ENCODE peak calls at places on chromosomes 7 and 10, in five cellular contexts. One of them, this sample, is unnamed.

GRCh38 chr7:157620616-157621015 is 283.8 kb downstream of the DNAJB6 start:
- DNase-seq in A549: no peak
- DNase-seq in uterus: no peak
- DNase-seq in lung: no peak
- DNase-seq in CD8-positive, alpha-beta T cell: no peak
- DNase-seq in this sample: no peak

GRCh38 chr7:17142831-17143541 is 155.5 kb upstream of the AHR start:
- DNase-seq in A549: no peak
- DNase-seq in uterus: no peak
- DNase-seq in lung: no peak
- DNase-seq in CD8-positive, alpha-beta T cell: no peak
- DNase-seq in this sample: no peak

GRCh38 chr10:104906112-104906511 is 265.0 kb downstream of the SORCS3 start:
- DNase-seq in A549: peak; percentile 4
- DNase-seq in uterus: no peak
- DNase-seq in lung: no peak
- DNase-seq in CD8-positive, alpha-beta T cell: no peak
- DNase-seq in this sample: no peak

GRCh38 chr7:28389504-28390385 is 22.6 kb upstream of the CREB5 start:
- DNase-seq in A549: no peak
- DNase-seq in uterus: no peak
- DNase-seq in lung: no peak
- DNase-seq in CD8-positive, alpha-beta T cell: no peak
- DNase-seq in this sample: no peak

GRCh38 chr10:124601016-124601415 is 139.4 kb downstream of the LHPP start:
- DNase-seq in A549: no peak
- DNase-seq in uterus: no peak
- DNase-seq in lung: no peak
- DNase-seq in CD8-positive, alpha-beta T cell: no peak
- DNase-seq in this sample: no peak

GRCh38 chr7:68963547-68963946 is 634.7 kb upstream of the AUTS2 start:
- DNase-seq in A549: no peak
- DNase-seq in uterus: no peak
- DNase-seq in lung: no peak
- DNase-seq in CD8-positive, alpha-beta T cell: no peak
- DNase-seq in this sample: no peak

GRCh38 chr7:34061175-34061574 is 155.8 kb downstream of the BMPER start:
- DNase-seq in A549: peak; percentile 36
- DNase-seq in uterus: no peak
- DNase-seq in lung: no peak
- DNase-seq in CD8-positive, alpha-beta T cell: no peak
- DNase-seq in this sample: no peak

GRCh38 chr10:112362833-112363232 is 11.1 kb upstream of the ACSL5 start:
- DNase-seq in A549: no peak
- DNase-seq in uterus: peak; percentile 38
- DNase-seq in lung: no peak
- DNase-seq in CD8-positive, alpha-beta T cell: no peak
- DNase-seq in this sample: no peak

GRCh38 chr10:103849880-103850571 is 5.3 kb downstream of the SH3PXD2A start:
- DNase-seq in A549: no peak
- DNase-seq in uterus: no peak
- DNase-seq in lung: no peak
- DNase-seq in CD8-positive, alpha-beta T cell: no peak
- DNase-seq in this sample: no peak

GRCh38 chr7:107874605-107875446 is 16.2 kb upstream of the DLD start:
- DNase-seq in A549: peak; percentile 44
- DNase-seq in uterus: peak; percentile 53
- DNase-seq in lung: no peak
- DNase-seq in CD8-positive, alpha-beta T cell: no peak
- DNase-seq in this sample: peak; percentile 44

GRCh38 chr7:31107106-31108090 is 55.3 kb downstream of the ADCYAP1R1 start:
- DNase-seq in A549: no peak
- DNase-seq in uterus: no peak
- DNase-seq in lung: no peak
- DNase-seq in CD8-positive, alpha-beta T cell: no peak
- DNase-seq in this sample: no peak

GRCh38 chr7:135253851-135254815 is 20.5 kb downstream of the STRA8 start:
- DNase-seq in A549: peak; percentile 54
- DNase-seq in uterus: peak; percentile 51
- DNase-seq in lung: peak; percentile 73
- DNase-seq in CD8-positive, alpha-beta T cell: no peak
- DNase-seq in this sample: no peak

GRCh38 chr7:81986745-81987470 is 217.1 kb upstream of the HGF start:
- DNase-seq in A549: no peak
- DNase-seq in uterus: no peak
- DNase-seq in lung: no peak
- DNase-seq in CD8-positive, alpha-beta T cell: no peak
- DNase-seq in this sample: no peak

GRCh38 chr10:23399701-23400144 is 39.2 kb upstream of the OTUD1 start:
- DNase-seq in A549: no peak
- DNase-seq in uterus: no peak
- DNase-seq in lung: peak; percentile 38
- DNase-seq in CD8-positive, alpha-beta T cell: no peak
- DNase-seq in this sample: no peak

GRCh38 chr10:88076027-88076880 is 212.8 kb downstream of the PTEN start:
- DNase-seq in A549: no peak
- DNase-seq in uterus: no peak
- DNase-seq in lung: no peak
- DNase-seq in CD8-positive, alpha-beta T cell: no peak
- DNase-seq in this sample: no peak

GRCh38 chr10:86372785-86373239 is 6.2 kb upstream of the GRID1 start:
- DNase-seq in A549: no peak
- DNase-seq in uterus: no peak
- DNase-seq in lung: no peak
- DNase-seq in CD8-positive, alpha-beta T cell: no peak
- DNase-seq in this sample: no peak

GRCh38 chr7:100856871-100857282 is 4.4 kb downstream of the SLC12A9 start:
- DNase-seq in A549: no peak
- DNase-seq in uterus: no peak
- DNase-seq in lung: no peak
- DNase-seq in CD8-positive, alpha-beta T cell: no peak
- DNase-seq in this sample: no peak

GRCh38 chr7:23907012-23907411 is 197.0 kb downstream of the STK31 start:
- DNase-seq in A549: no peak
- DNase-seq in uterus: no peak
- DNase-seq in lung: no peak
- DNase-seq in CD8-positive, alpha-beta T cell: no peak
- DNase-seq in this sample: no peak

GRCh38 chr7:119270045-119270464 is 1002.9 kb upstream of the KCND2 start:
- DNase-seq in A549: peak; percentile 3
- DNase-seq in uterus: peak; percentile 43
- DNase-seq in lung: peak; percentile 43
- DNase-seq in CD8-positive, alpha-beta T cell: no peak
- DNase-seq in this sample: peak; percentile 3

GRCh38 chr7:27973625-27974024 is 207.0 kb downstream of the JAZF1 start:
- DNase-seq in A549: no peak
- DNase-seq in uterus: no peak
- DNase-seq in lung: no peak
- DNase-seq in CD8-positive, alpha-beta T cell: no peak
- DNase-seq in this sample: no peak

GRCh38 chr7:110987130-110987693 is 103.7 kb upstream of the LRRN3 start:
- DNase-seq in A549: no peak
- DNase-seq in uterus: no peak
- DNase-seq in lung: no peak
- DNase-seq in CD8-positive, alpha-beta T cell: no peak
- DNase-seq in this sample: no peak

GRCh38 chr10:19325581-19325980 is 277.0 kb downstream of the MALRD1 start:
- DNase-seq in A549: no peak
- DNase-seq in uterus: no peak
- DNase-seq in lung: no peak
- DNase-seq in CD8-positive, alpha-beta T cell: no peak
- DNase-seq in this sample: no peak

GRCh38 chr7:141263508-141263907 is 189.6 kb downstream of the TMEM178B start:
- DNase-seq in A549: no peak
- DNase-seq in uterus: no peak
- DNase-seq in lung: no peak
- DNase-seq in CD8-positive, alpha-beta T cell: no peak
- DNase-seq in this sample: no peak

GRCh38 chr10:73774637-73775036 is 7.2 kb upstream of the CHCHD1 start:
- DNase-seq in A549: no peak
- DNase-seq in uterus: no peak
- DNase-seq in lung: no peak
- DNase-seq in CD8-positive, alpha-beta T cell: peak; percentile 21
- DNase-seq in this sample: no peak

GRCh38 chr7:102450242-102450641 is 14.4 kb downstream of the ALKBH4 start:
- DNase-seq in A549: no peak
- DNase-seq in uterus: no peak
- DNase-seq in lung: no peak
- DNase-seq in CD8-positive, alpha-beta T cell: peak; percentile 40
- DNase-seq in this sample: peak; percentile 48

GRCh38 chr7:13179775-13180448 is 492.5 kb downstream of the ARL4A start:
- DNase-seq in A549: no peak
- DNase-seq in uterus: no peak
- DNase-seq in lung: no peak
- DNase-seq in CD8-positive, alpha-beta T cell: no peak
- DNase-seq in this sample: no peak

GRCh38 chr7:94333810-94334209 is 60.9 kb upstream of the COL1A2 start:
- DNase-seq in A549: no peak
- DNase-seq in uterus: no peak
- DNase-seq in lung: no peak
- DNase-seq in CD8-positive, alpha-beta T cell: no peak
- DNase-seq in this sample: no peak

GRCh38 chr10:76942556-76943416 is 694.8 kb downstream of the KCNMA1 start:
- DNase-seq in A549: no peak
- DNase-seq in uterus: no peak
- DNase-seq in lung: no peak
- DNase-seq in CD8-positive, alpha-beta T cell: no peak
- DNase-seq in this sample: no peak

GRCh38 chr10:70190581-70190980 is 20.3 kb upstream of the SAR1A start:
- DNase-seq in A549: no peak
- DNase-seq in uterus: no peak
- DNase-seq in lung: no peak
- DNase-seq in CD8-positive, alpha-beta T cell: no peak
- DNase-seq in this sample: no peak
- H3K4me1 ChIP-seq in A549: peaks cover 20% of the 10 kb centered on the region
- H3K4me1 ChIP-seq in uterus: no peaks in the 10 kb centered on the region
- H3K4me1 ChIP-seq in lung: peaks cover 2% of the 10 kb centered on the region
- H3K4me1 ChIP-seq in CD8-positive, alpha-beta T cell: no peaks in the 10 kb centered on the region
- H3K4me1 ChIP-seq in this sample: no peaks in the 10 kb centered on the region

GRCh38 chr7:74187915-74188675 is 13.9 kb downstream of the EIF4H start:
- DNase-seq in A549: no peak
- DNase-seq in uterus: no peak
- DNase-seq in lung: no peak
- DNase-seq in CD8-positive, alpha-beta T cell: no peak
- DNase-seq in this sample: no peak

GRCh38 chr7:74185016-74185415 is 10.9 kb downstream of the EIF4H start:
- DNase-seq in A549: no peak
- DNase-seq in uterus: no peak
- DNase-seq in lung: no peak
- DNase-seq in CD8-positive, alpha-beta T cell: no peak
- DNase-seq in this sample: no peak

GRCh38 chr7:74183653-74184450 is 9.7 kb downstream of the EIF4H start:
- DNase-seq in A549: peak; percentile 41
- DNase-seq in uterus: no peak
- DNase-seq in lung: no peak
- DNase-seq in CD8-positive, alpha-beta T cell: no peak
- DNase-seq in this sample: no peak

GRCh38 chr7:74183142-74183541 is 9.0 kb downstream of the EIF4H start:
- DNase-seq in A549: no peak
- DNase-seq in uterus: no peak
- DNase-seq in lung: no peak
- DNase-seq in CD8-positive, alpha-beta T cell: no peak
- DNase-seq in this sample: no peak

DNA sequence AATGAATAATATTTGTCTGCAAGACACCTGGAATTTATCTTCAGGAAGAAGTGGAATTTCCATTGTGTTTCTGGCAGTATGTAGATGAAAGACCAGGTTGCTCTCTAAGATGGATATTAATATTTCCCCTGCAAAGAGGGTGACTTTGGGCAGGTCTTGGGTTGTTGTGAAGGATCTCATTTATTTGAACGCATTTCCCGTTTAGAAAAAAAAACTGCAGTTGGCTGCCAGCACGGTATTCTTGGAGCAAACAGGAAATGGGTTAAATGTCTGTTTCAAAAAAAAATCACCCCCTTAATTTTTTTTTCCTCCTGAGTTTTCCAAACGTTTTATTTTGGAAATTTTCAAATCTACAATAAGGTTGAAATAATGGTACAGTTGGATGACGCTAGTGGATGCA is 11.5 kb downstream of the EIF4H start:
- DNase-seq in A549: no peak
- DNase-seq in uterus: no peak
- DNase-seq in lung: no peak
- DNase-seq in CD8-positive, alpha-beta T cell: no peak
- DNase-seq in this sample: no peak
- H3K4me1 ChIP-seq in A549: peaks cover 28% of the 10 kb centered on the region
- H3K4me1 ChIP-seq in uterus: peaks cover 6% of the 10 kb centered on the region
- H3K4me1 ChIP-seq in lung: peaks cover 43% of the 10 kb centered on the region
- H3K4me1 ChIP-seq in CD8-positive, alpha-beta T cell: peaks cover 57% of the 10 kb centered on the region
- H3K4me1 ChIP-seq in this sample: peaks cover 64% of the 10 kb centered on the region

DNA sequence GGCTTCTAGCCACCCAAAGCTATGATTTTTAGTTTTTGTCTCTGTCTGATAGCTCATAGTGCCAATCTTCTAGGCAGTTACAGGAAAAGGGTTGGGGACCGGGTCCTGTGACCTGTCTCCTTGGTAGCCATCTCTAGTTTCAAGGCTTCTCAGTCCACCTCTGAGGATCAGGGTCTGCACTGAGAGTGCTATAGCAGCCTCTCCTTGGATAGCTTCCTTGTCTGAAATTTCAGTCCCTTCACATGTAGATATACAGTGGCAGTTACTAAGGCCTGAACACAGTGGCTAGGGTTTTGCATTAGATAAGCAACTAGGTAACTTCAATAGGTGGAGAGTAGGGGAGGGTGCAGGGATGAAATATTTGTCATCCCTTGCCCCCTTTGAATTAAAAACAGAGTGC is 321.3 kb downstream of the SEMA3D start:
- DNase-seq in A549: no peak
- DNase-seq in uterus: no peak
- DNase-seq in lung: no peak
- DNase-seq in CD8-positive, alpha-beta T cell: no peak
- DNase-seq in this sample: no peak
- H3K4me1 ChIP-seq in A549: no peaks in the 10 kb centered on the region
- H3K4me1 ChIP-seq in uterus: no peaks in the 10 kb centered on the region
- H3K4me1 ChIP-seq in lung: no peaks in the 10 kb centered on the region
- H3K4me1 ChIP-seq in CD8-positive, alpha-beta T cell: no peaks in the 10 kb centered on the region
- H3K4me1 ChIP-seq in this sample: no peaks in the 10 kb centered on the region

DNA sequence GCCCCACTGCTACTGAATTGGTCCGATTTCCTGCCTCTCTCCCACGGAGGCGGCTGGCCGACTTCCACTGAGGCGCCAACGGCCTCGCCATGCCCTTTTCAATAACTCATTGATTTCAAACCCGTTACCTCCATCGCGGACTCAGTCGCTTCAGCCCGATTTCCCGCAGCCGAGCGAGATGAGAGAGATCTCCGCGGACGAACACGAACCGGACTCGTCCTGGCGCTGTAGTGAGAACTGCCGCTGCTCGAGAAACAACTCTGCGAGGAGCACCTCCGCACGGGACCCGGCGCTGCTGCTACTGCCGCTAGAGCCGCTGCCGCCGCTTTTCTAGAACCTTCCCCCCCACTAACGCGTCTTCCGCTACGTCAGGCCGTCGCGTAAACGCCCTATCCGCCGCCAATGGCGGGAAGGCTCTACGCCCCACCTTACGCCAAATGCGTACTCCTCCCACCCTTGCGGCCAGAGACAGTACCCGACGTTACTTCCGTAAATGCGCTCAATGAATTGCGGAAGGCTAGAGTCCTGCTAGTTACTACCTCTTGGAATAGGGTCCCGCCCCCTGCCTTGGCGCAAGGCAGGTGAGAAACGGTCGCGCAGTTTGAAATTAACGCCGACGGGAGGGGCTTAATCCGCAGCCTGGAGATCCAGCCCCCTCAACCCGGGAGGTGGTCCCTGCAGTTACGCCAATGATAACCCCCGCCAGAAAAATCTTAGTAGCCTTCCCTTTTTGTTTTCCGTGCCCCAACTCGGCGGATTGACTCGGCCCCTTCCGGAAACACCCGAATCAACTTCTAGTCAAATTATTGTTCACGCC is at the start of gene HNRNPA2B1:
- DNase-seq in A549: peak; percentile 71
- DNase-seq in uterus: peak; percentile 98
- DNase-seq in lung: peak; percentile 98
- DNase-seq in CD8-positive, alpha-beta T cell: peak; percentile 97
- DNase-seq in this sample: peak; percentile 98
- H3K4me1 ChIP-seq in A549: peaks cover 37% of the 10 kb centered on the region
- H3K4me1 ChIP-seq in uterus: peaks cover 13% of the 10 kb centered on the region
- H3K4me1 ChIP-seq in lung: peaks cover 13% of the 10 kb centered on the region
- H3K4me1 ChIP-seq in CD8-positive, alpha-beta T cell: peaks cover 49% of the 10 kb centered on the region
- H3K4me1 ChIP-seq in this sample: peaks cover 56% of the 10 kb centered on the region